ENCODE peak calls at places on chromosomes 12 and 14, in four cellular contexts. Y is NCI-H1417, L is T-helper 1 cell, R is fibroblast of villous mesenchyme. S is an unnamed sample.

GRCh38 chr12:13229504-13229903 is 33.0 kb downstream of the EMP1 start:
- DNase-seq in Y (no peak), L (no peak), R (no peak), S (no peak)

GRCh38 chr12:20030847-20031246 is 337.5 kb upstream of the PDE3A start:
- DNase-seq in Y (no peak), L (no peak), R (peak; percentile 19), S (no peak)

GRCh38 chr14:21191809-21192446 is 36.1 kb upstream of the OR5AU1 start:
- DNase-seq in Y (peak; percentile 69), L (peak; percentile 33), R (peak; percentile 39), S (peak; percentile 47)

GRCh38 chr14:29236401-29236800 is 469.8 kb downstream of the FOXG1 start:
- DNase-seq in Y (no peak), L (no peak), R (no peak), S (no peak)

GRCh38 chr14:105861985-105862465 is 335.6 kb downstream of the TMEM121 start:
- DNase-seq in Y (peak; percentile 30), L (peak; percentile 2), R (no peak), S (no peak)

GRCh38 chr14:88551936-88552565 is 2.8 kb downstream of the PTPN21 start:
- DNase-seq in Y (no peak), L (no peak), R (peak; percentile 46), S (peak; percentile 23)

GRCh38 chr12:102249073-102249854 is 51.6 kb upstream of the PMCH start:
- DNase-seq in Y (no peak), L (no peak), R (peak; percentile 23), S (no peak)

GRCh38 chr14:75657331-75657730 is 3.3 kb downstream of the ERG28 start:
- DNase-seq in Y (no peak), L (no peak), R (no peak), S (no peak)

GRCh38 chr14:104094709-104095425 is 9.4 kb downstream of the ASPG start:
- DNase-seq in Y (peak; percentile 59), L (peak; percentile 51), R (peak; percentile 21), S (peak; percentile 28)

GRCh38 chr14:76937181-76938091 is 91.1 kb downstream of the IRF2BPL start:
- DNase-seq in Y (peak; percentile 83), L (no peak), R (peak; percentile 83), S (peak; percentile 84)

GRCh38 chr12:66236969-66237368 is 48.0 kb downstream of the IRAK3 start:
- DNase-seq in Y (no peak), L (no peak), R (no peak), S (no peak)

S was measured in mesenchymal stem cell.